ENCODE peak calls at places on chromosomes 4 and X, in six cellular contexts. D is mesendoderm, F is sciatic nerve, B is putamen, G is EL, N is neural crest cell. L is an unnamed sample.

GRCh38 chrX:41481264-41482109 is 34.3 kb downstream of the NYX start:
- DNase-seq in D (peak; percentile 60), F (no peak), B (no peak), G (peak; percentile 4), N (no peak), L (peak; percentile 45)

GRCh38 chr4:112448211-112448745 is 67.7 kb downstream of the NEUROG2 start:
- DNase-seq in D (peak; percentile 4), F (no peak), B (no peak), G (peak; percentile 55), N (no peak), L (peak; percentile 30)

GRCh38 chrX:19156223-19156622 is 34.0 kb upstream of the ADGRG2 start:
- DNase-seq in D (peak; percentile 36), F (no peak), B (no peak), G (no peak), N (no peak), L (peak; percentile 26)

GRCh38 chrX:115650916-115651315 is 89.9 kb downstream of the PLS3 start:
- DNase-seq in D (peak; percentile 67), F (no peak), B (no peak), G (peak; percentile 40), N (peak; percentile 57), L (peak; percentile 52)

GRCh38 chr4:109472343-109472761 is 38.7 kb downstream of the SEC24B start:
- DNase-seq in D (no peak), F (no peak), B (no peak), G (peak; percentile 47), N (no peak), L (peak; percentile 7)

GRCh38 chrX:78124304-78124703 is 15.1 kb downstream of the TAF9B start:
- DNase-seq in D (peak; percentile 14), F (no peak), B (no peak), G (no peak), N (no peak), L (no peak)

GRCh38 chr4:112031712-112032328 is 113.4 kb upstream of the FAM241A start:
- DNase-seq in D (peak; percentile 56), F (no peak), B (peak; percentile 43), G (peak; percentile 58), N (peak; percentile 38), L (peak; percentile 66)

GRCh38 chr4:5827108-5828004 is 65.5 kb downstream of the CRMP1 start:
- DNase-seq in D (no peak), F (no peak), B (no peak), G (peak; percentile 29), N (no peak), L (no peak)

GRCh38 chr4:76691767-76692689 is 205.9 kb downstream of the SOWAHB start:
- DNase-seq in D (no peak), F (no peak), B (no peak), G (no peak), N (no peak), L (no peak)

GRCh38 chr4:56723831-56724230 is 42.7 kb upstream of the HOPX start:
- DNase-seq in D (no peak), F (no peak), B (no peak), G (no peak), N (no peak), L (no peak)

GRCh38 chrX:41823402-41823801 is 99.4 kb downstream of the GPR82 start:
- DNase-seq in D (no peak), F (no peak), B (no peak), G (no peak), N (no peak), L (no peak)

GRCh38 chrX:150202641-150203248 is 160.4 kb upstream of the MAMLD1 start:
- DNase-seq in D (no peak), F (no peak), B (no peak), G (peak; percentile 56), N (no peak), L (no peak)

GRCh38 chr4:93828830-93829530 is 427 bp downstream of the ATOH1 start:
- DNase-seq in D (peak; percentile 44), F (no peak), B (no peak), G (no peak), N (peak; percentile 18), L (no peak)

GRCh38 chr4:24991015-24991414 is 39.7 kb downstream of the LGI2 start:
- DNase-seq in D (no peak), F (no peak), B (no peak), G (peak; percentile 53), N (no peak), L (peak; percentile 16)

GRCh38 chrX:130015181-130015580 is 32.7 kb downstream of the BCORL1 start:
- DNase-seq in D (no peak), F (no peak), B (no peak), G (no peak), N (no peak), L (no peak)

GRCh38 chr4:71201817-71202576 is 136.8 kb upstream of the SLC4A4 start:
- DNase-seq in D (peak; percentile 19), F (no peak), B (no peak), G (no peak), N (no peak), L (no peak)

GRCh38 chrX:153882086-153882498 is 3.9 kb downstream of the L1CAM start:
- DNase-seq in D (no peak), F (peak; percentile 67), B (peak; percentile 56), G (peak; percentile 75), N (peak; percentile 65), L (no peak)

GRCh38 chrX:31649176-31649575 is 577.3 kb upstream of the FTHL17 start:
- DNase-seq in D (no peak), F (no peak), B (no peak), G (no peak), N (no peak), L (no peak)

GRCh38 chr4:187235456-187236170 is 512.0 kb upstream of the FAT1 start:
- DNase-seq in D (no peak), F (no peak), B (peak; percentile 32), G (no peak), N (no peak), L (peak; percentile 1)

GRCh38 chrX:16836371-16836770 is 33.8 kb downstream of the RBBP7 start:
- DNase-seq in D (peak; percentile 63), F (no peak), B (no peak), G (no peak), N (peak; percentile 46), L (peak; percentile 9)

GRCh38 chrX:127943570-127943969 is 108.6 kb downstream of the ACTRT1 start:
- DNase-seq in D (peak; percentile 88), F (no peak), B (no peak), G (no peak), N (no peak), L (no peak)

GRCh38 chrX:11049976-11050375 is 61.2 kb upstream of the HCCS start:
- DNase-seq in D (no peak), F (no peak), B (no peak), G (peak; percentile 6), N (no peak), L (no peak)

GRCh38 chr4:143260750-143261149 is 75.9 kb upstream of the GAB1 start:
- DNase-seq in D (no peak), F (no peak), B (no peak), G (no peak), N (no peak), L (no peak)

GRCh38 chr4:151459380-151459779 is 50.4 kb downstream of the FHIP1A start:
- DNase-seq in D (no peak), F (no peak), B (no peak), G (no peak), N (no peak), L (peak; percentile 54)